ENCODE peak calls at places on chromosomes 1 and 21, in four cellular contexts. W is body of pancreas; R is CD8-positive, alpha-beta T cell; E is left lung. U is an unnamed sample.

GRCh38 chr1:84390231-84390630 is 8.1 kb upstream of the DNASE2B start:
- DNase-seq in W (no peak), R (no peak), E (no peak), U (no peak)

GRCh38 chr1:89989791-89990190 is 5.1 kb upstream of the ZNF326 start:
- DNase-seq in W (no peak), R (no peak), E (no peak), U (no peak)

GRCh38 chr21:16071082-16071481 is 341.3 kb downstream of the USP25 start:
- DNase-seq in W (no peak), R (no peak), E (no peak), U (peak; percentile 65)

GRCh38 chr1:902023-902422 is 21.7 kb upstream of the SAMD11 start:
- DNase-seq in W (no peak), R (peak; percentile 2), E (no peak), U (no peak)

GRCh38 chr1:178362784-178363183 is 134.0 kb downstream of the CLEC20A start:
- DNase-seq in W (no peak), R (no peak), E (no peak), U (no peak)

GRCh38 chr1:35707253-35708178 is 11.2 kb downstream of the C1orf216 start:
- DNase-seq in W (peak; percentile 39), R (peak; percentile 37), E (no peak), U (peak; percentile 63)

GRCh38 chr1:204453141-204453772 is 41.3 kb downstream of the PIK3C2B start:
- DNase-seq in W (no peak), R (peak; percentile 71), E (no peak), U (no peak)

GRCh38 chr1:116853680-116854191 is 56.0 kb upstream of the PTGFRN start:
- DNase-seq in W (peak; percentile 52), R (no peak), E (no peak), U (peak; percentile 31)

GRCh38 chr1:200873671-200874397 is 1.1 kb downstream of the GPR25 start:
- DNase-seq in W (no peak), R (peak; percentile 24), E (no peak), U (no peak)

GRCh38 chr1:193433599-193433998 is 247.2 kb upstream of the B3GALT2 start:
- DNase-seq in W (no peak), R (no peak), E (no peak), U (no peak)

GRCh38 chr1:17276568-17276967 is 27.7 kb downstream of the PADI3 start:
- DNase-seq in W (no peak), R (no peak), E (peak; percentile 66), U (no peak)

GRCh38 chr21:26331581-26331980 is 161.0 kb upstream of the APP start:
- DNase-seq in W (no peak), R (no peak), E (no peak), U (no peak)

GRCh38 chr1:183323849-183324683 is 94.1 kb downstream of the NMNAT2 start:
- DNase-seq in W (no peak), R (no peak), E (no peak), U (no peak)

GRCh38 chr1:79777481-79778219 is 771.1 kb upstream of the ADGRL4 start:
- DNase-seq in W (no peak), R (no peak), E (no peak), U (no peak)

GRCh38 chr1:102833171-102833570 is 275.2 kb downstream of the COL11A1 start:
- DNase-seq in W (no peak), R (no peak), E (no peak), U (peak; percentile 15)

GRCh38 chr1:50985094-50985493 is 15.0 kb downstream of the CDKN2C start:
- DNase-seq in W (no peak), R (no peak), E (no peak), U (no peak)

GRCh38 chr1:12480748-12481362 is 137.2 kb downstream of the DHRS3 start:
- DNase-seq in W (no peak), R (peak; percentile 25), E (no peak), U (no peak)

GRCh38 chr1:165144757-165145397 is 211.6 kb downstream of the LMX1A start:
- DNase-seq in W (peak; percentile 62), R (no peak), E (peak; percentile 34), U (peak; percentile 43)

DNA sequence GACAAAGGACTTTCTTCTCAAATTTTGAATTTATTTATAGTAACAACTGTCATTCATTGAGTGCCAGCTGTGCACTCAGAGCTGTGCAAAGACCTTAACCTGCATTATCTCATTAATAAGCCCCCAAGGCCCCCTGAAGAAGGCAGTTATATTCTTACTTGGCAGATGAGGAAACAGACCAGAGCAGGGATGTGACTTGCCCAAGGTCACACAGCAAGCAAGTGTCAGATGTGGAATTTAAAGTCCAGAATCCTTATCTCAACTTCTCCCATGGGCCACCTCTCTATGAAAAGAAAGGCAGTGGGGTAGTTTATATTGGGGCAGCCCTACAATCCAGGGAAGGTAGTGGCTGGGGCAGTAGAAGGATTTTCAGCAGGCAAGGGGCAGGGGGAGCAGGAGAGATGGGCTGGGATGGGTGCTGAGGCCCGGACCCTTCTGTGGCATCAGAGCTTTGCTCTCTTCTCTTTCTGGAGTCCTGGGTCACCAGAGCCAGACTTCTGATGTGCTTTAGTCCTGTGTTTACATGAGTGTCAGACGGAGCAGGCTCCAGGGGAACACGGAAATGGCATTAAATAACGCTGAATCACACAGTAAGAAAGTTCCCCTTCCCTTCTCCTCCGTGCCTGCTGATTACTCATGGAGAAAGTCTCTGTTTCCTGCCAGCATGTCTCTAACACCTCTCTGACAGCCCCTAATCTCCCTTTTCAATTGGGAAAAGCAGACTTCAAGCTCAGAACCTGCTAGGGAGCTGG is 39.5 kb downstream of the EPHB2 start:
- DNase-seq in W (peak; percentile 30), R (no peak), E (peak; percentile 55), U (no peak)
- H3K4me3 ChIP-seq in W (no peak overlapping the region), R (no peak overlapping the region), E (no peak overlapping the region), U (no peak overlapping the region)

GRCh38 chr1:107499139-107499744 is 358.4 kb downstream of the NTNG1 start:
- DNase-seq in W (no peak), R (no peak), E (no peak), U (no peak)

GRCh38 chr1:107496002-107496401 is 355.2 kb downstream of the NTNG1 start:
- DNase-seq in W (no peak), R (no peak), E (no peak), U (no peak)

DNA sequence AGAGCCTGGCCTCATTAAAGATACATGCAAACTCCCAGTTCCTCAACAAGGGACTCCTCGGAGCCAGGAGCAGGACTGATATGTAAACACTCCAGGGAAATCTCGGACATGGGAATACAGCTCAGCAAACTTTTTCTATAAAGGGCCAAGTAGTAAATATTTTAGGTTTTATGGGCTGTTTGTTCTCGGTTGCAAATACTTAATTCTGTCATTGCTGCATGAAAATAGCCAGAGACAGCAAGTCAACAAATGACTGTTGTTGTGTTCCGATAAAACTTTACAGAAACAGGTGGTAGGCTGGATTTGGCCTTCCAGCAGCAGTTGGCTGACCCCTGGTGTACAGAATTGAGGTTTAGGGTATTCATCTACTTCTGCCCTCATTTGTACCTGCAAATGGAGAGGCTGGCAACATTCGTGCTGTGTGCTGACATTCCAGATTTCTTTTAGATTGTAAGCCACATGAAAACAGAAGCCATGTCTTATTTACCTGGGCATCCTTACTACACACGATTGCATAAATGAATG is 360.3 kb downstream of the NTNG1 start:
- DNase-seq in W (no peak), R (no peak), E (no peak), U (no peak)
- TF ChIP-seq CTCF in W (no peak), R (no peak), E (no peak), U (peak; percentile 25)

GRCh38 chr1:180233191-180234011 is 3.3 kb downstream of the LHX4 start:
- DNase-seq in W (no peak), R (no peak), E (no peak), U (no peak)
- H3K4me1 ChIP-seq in W (peaks cover 65% of the 10 kb centered on the region), R (peaks cover 25% of the 10 kb centered on the region), E (peaks cover 21% of the 10 kb centered on the region), U (no peaks in the 10 kb centered on the region)

DNA sequence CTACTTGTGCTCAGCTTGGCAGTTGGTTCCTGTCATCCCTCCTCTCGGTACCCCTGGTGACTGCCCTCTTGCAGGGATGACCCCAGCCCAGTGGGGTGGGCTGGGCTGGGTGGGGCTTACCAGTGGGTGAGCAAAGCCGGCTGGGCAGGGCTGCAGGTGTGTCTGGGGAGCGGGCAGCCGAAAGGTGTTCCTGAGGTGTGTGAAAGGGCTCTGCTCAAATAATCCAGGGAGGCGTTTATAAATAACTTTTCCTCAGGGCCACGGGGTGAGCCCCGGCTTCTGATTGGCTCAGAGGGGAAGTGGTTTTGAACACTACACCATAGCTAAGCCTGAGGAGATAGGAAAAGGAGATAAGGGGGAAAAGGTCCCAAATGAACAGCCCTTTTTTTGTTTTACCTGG is at the start of gene SLC26A9:
- DNase-seq in W (no peak), R (no peak), E (no peak), U (no peak)
- H3K4me3 ChIP-seq in W (no peak within 1 kb of the TSS), R (no peak within 1 kb of the TSS), E (peak within 1 kb of the TSS; percentile 1), U (no peak within 1 kb of the TSS)

GRCh38 chr1:211647666-211648065 is 27.8 kb downstream of the NEK2 start:
- DNase-seq in W (no peak), R (no peak), E (no peak), U (no peak)

GRCh38 chr1:211648336-211648735 is 27.1 kb downstream of the NEK2 start:
- DNase-seq in W (peak; percentile 41), R (no peak), E (no peak), U (no peak)

GRCh38 chr1:211646566-211646965 is 28.9 kb downstream of the NEK2 start:
- DNase-seq in W (no peak), R (no peak), E (no peak), U (no peak)

GRCh38 chr1:211650922-211651303 is 24.5 kb downstream of the NEK2 start:
- DNase-seq in W (no peak), R (no peak), E (no peak), U (no peak)

DNA sequence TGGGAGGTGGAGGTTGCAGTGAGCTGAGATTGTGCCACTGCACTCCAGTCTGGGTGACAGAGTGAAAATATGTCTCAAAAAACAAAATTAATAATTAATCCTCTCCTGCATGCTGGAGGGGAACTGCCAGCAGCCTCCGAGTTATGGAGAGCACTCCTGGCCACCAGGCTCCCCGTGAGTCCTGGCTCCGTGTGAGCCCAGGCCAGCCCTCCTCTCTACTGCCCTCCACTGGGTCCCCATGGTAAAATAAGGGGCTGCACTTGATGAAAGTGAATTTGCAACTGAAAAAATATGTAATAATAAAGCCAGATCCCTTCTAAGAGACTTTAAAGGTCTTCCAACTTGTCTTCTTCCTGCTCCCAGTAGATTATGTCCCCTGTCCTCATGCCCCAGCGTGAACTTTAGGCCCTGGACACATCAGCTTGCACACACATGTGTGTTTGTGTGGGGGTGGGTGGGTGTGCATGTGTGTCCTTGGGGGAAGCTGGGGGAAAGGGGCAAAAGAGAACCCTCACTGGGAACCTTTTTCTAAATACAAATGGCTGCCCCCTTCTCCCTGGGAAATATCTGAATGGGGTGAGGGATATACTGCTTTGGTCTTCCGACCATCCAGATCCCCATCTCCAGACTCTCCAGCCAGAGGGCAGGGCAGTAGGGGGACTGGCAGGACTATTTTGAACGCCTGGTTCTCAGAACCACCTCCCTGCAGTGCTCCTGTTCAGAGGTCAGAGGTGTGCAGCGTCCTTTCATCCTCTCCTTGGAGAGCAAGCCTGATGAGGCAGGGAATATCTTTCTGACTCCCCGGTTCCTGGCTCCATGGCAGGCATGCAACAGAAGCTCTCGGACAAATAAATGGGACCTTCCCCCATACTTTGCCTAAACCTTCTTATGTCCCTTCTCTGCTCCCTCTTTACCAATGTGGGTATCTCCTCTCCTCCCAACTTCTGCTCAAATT is 26.2 kb downstream of the NEK2 start:
- DNase-seq in W (no peak), R (no peak), E (no peak), U (peak; percentile 66)
- TF ChIP-seq CTCF in W (peak; percentile 66), R (peak; percentile 32), E (peak; percentile 45), U (peak; percentile 69)

GRCh38 chr1:150555198-150555970 is 6.2 kb downstream of the ADAMTSL4 start:
- DNase-seq in W (no peak), R (no peak), E (no peak), U (no peak)
- H3K4me1 ChIP-seq in W (peaks cover 32% of the 10 kb centered on the region), R (peaks cover 23% of the 10 kb centered on the region), E (peaks cover 35% of the 10 kb centered on the region), U (peaks cover 8% of the 10 kb centered on the region)